ENCODE peak calls at places on chromosomes 1 and 21, in seven cellular contexts. S, Q, X, M, W, Z and C are unnamed samples.

GRCh38 chr1:81032973-81033425 is 767.7 kb upstream of the ADGRL2 start:
- DNase-seq in S (no peak), Q (no peak), X (no peak), M (no peak), W (no peak), Z (no peak), C (no peak)

GRCh38 chr1:22364764-22365163 is 86.9 kb upstream of the ZBTB40 start:
- DNase-seq in S (no peak), Q (no peak), X (no peak), M (no peak), W (no peak), Z (no peak), C (no peak)

GRCh38 chr1:119141020-119141424 is 569 bp upstream of the WARS2 start:
- DNase-seq in S (no peak), Q (no peak), X (peak), M (no peak), W (peak), Z (peak), C (no peak)

GRCh38 chr1:145983206-145983675 is 13.1 kb downstream of the TXNIP start:
- DNase-seq in S (no peak), Q (no peak), X (no peak), M (no peak), W (no peak), Z (no peak), C (no peak)

GRCh38 chr1:209720326-209720725 is 15.7 kb downstream of the HSD11B1 start:
- DNase-seq in S (no peak), Q (no peak), X (peak), M (no peak), W (peak), Z (no peak), C (no peak)

GRCh38 chr1:116572771-116573170 is 1.9 kb upstream of the CD58 start:
- DNase-seq in S (no peak), Q (no peak), X (no peak), M (no peak), W (no peak), Z (no peak), C (no peak)

GRCh38 chr21:38505654-38506523 is 7.6 kb upstream of the ERG start:
- DNase-seq in S (no peak), Q (no peak), X (peak), M (no peak), W (peak), Z (no peak), C (peak)

GRCh38 chr21:29701676-29702075 is 238.1 kb downstream of the GRIK1 start:
- DNase-seq in S (no peak), Q (no peak), X (no peak), M (no peak), W (no peak), Z (no peak), C (no peak)

GRCh38 chr1:14626869-14627607 is 28.6 kb downstream of the KAZN start:
- DNase-seq in S (no peak), Q (no peak), X (peak), M (no peak), W (peak), Z (no peak), C (peak)

GRCh38 chr21:45844181-45844580 is 137.4 kb upstream of the COL6A1 start:
- DNase-seq in S (no peak), Q (no peak), X (no peak), M (no peak), W (no peak), Z (no peak), C (no peak)

GRCh38 chr21:35088235-35088865 is 39.2 kb upstream of the RUNX1 start:
- DNase-seq in S (no peak), Q (no peak), X (no peak), M (no peak), W (peak), Z (no peak), C (no peak)

GRCh38 chr1:2148691-2149090 is 45.9 kb downstream of the FAAP20 start:
- DNase-seq in S (no peak), Q (no peak), X (no peak), M (no peak), W (no peak), Z (no peak), C (no peak)

GRCh38 chr1:19037659-19038058 is 81.2 kb upstream of the IFFO2 start:
- DNase-seq in S (peak), Q (no peak), X (no peak), M (no peak), W (no peak), Z (no peak), C (no peak)

GRCh38 chr1:231134624-231135023 is 27.2 kb upstream of the TRIM67 start:
- DNase-seq in S (no peak), Q (no peak), X (no peak), M (no peak), W (no peak), Z (no peak), C (no peak)

GRCh38 chr21:40845621-40846020 is 1.3 kb downstream of the DSCAM start:
- DNase-seq in S (no peak), Q (no peak), X (no peak), M (peak), W (no peak), Z (no peak), C (peak)

GRCh38 chr21:36079010-36079649 is 9.3 kb downstream of the CBR1 start:
- DNase-seq in S (no peak), Q (no peak), X (peak), M (no peak), W (no peak), Z (no peak), C (no peak)

GRCh38 chr1:157862114-157863070 is 20.8 kb upstream of the CD5L start:
- DNase-seq in S (no peak), Q (no peak), X (no peak), M (peak), W (no peak), Z (no peak), C (peak)

GRCh38 chr1:108107658-108108057 is 92.5 kb downstream of the SLC25A24 start:
- DNase-seq in S (no peak), Q (no peak), X (no peak), M (peak), W (peak), Z (no peak), C (no peak)

GRCh38 chr1:205438213-205439158 is 16.6 kb upstream of the LEMD1 start:
- DNase-seq in S (peak), Q (peak), X (peak), M (no peak), W (peak), Z (peak), C (no peak)

GRCh38 chr1:22038036-22038435 is 14.5 kb upstream of the CDC42 start:
- DNase-seq in S (no peak), Q (no peak), X (no peak), M (no peak), W (no peak), Z (peak), C (no peak)

GRCh38 chr1:21833392-21833976 is 21.4 kb downstream of the LDLRAD2 start:
- DNase-seq in S (no peak), Q (no peak), X (no peak), M (no peak), W (no peak), Z (no peak), C (no peak)

DNA sequence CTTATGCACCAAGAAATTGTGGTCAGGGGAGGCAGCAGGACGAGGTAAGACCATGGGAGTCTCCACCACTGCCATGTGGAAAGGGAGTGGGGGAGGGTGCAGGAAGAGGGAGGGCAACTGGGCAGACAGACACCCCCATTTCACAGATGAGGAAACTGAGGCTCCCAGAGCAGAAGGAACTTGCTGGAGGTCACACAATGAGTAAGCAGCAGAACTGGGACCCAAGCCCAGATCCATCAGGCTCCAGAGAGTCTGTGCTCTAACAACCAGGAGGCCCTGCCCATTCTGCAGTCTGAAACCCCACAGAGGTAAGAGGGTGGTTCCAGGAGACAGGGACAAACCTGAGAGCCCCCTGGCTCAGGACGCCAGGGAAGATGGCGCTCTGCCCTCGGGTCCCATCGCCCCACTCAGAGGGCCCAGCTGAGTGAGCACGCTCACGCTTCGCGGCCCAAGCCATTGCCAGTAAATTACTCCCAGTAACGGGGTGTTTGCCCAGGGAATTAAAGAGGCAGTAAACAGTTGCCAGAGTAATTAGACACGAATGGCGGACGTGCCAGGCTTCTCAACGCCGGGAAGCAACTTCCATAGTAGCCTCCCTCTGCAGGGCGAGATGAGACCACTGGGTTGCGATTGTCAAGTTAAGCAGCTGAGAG is 59.2 kb downstream of the MATN1 start:
- DNase-seq in S (no peak), Q (peak), X (no peak), M (no peak), W (no peak), Z (peak), C (no peak)
- H3K27ac ChIP-seq in S (no peak), Q (no peak), X (no peak), M (no peak), W (no peak), Z (no peak), C (no peak)

GRCh38 chr1:91805343-91805801 is 80.6 kb downstream of the TGFBR3 start:
- DNase-seq in S (no peak), Q (no peak), X (no peak), M (no peak), W (no peak), Z (no peak), C (no peak)

GRCh38 chr1:91807921-91808620 is 77.9 kb downstream of the TGFBR3 start:
- DNase-seq in S (no peak), Q (no peak), X (no peak), M (no peak), W (peak), Z (no peak), C (no peak)

GRCh38 chr1:91806777-91807700 is 78.9 kb downstream of the TGFBR3 start:
- DNase-seq in S (no peak), Q (no peak), X (peak), M (no peak), W (peak), Z (no peak), C (no peak)

GRCh38 chr1:91804546-91805023 is 81.4 kb downstream of the TGFBR3 start:
- DNase-seq in S (no peak), Q (no peak), X (peak), M (peak), W (peak), Z (no peak), C (peak)

GRCh38 chr1:91806146-91806545 is 79.8 kb downstream of the TGFBR3 start:
- DNase-seq in S (no peak), Q (no peak), X (no peak), M (no peak), W (peak), Z (no peak), C (no peak)
- H3K27ac ChIP-seq in S (no peak), Q (no peak), X (no peak), M (no peak), W (no peak), Z (no peak), C (no peak)

GRCh38 chr1:198700396-198700795 is 61.6 kb downstream of the PTPRC start:
- DNase-seq in S (no peak), Q (no peak), X (no peak), M (no peak), W (no peak), Z (no peak), C (no peak)
- H3K27ac ChIP-seq in S (no peak), Q (no peak), X (no peak), M (no peak), W (no peak), Z (no peak), C (no peak)

GRCh38 chr1:53050310-53050709 is 11.7 kb upstream of the PODN start:
- DNase-seq in S (no peak), Q (no peak), X (no peak), M (no peak), W (no peak), Z (no peak), C (no peak)
- H3K27ac ChIP-seq in S (peak), Q (no peak), X (no peak), M (no peak), W (peak), Z (no peak), C (no peak)

GRCh38 chr1:244327533-244327932 is 124.2 kb downstream of the ADSS2 start:
- DNase-seq in S (no peak), Q (no peak), X (no peak), M (no peak), W (no peak), Z (no peak), C (no peak)

GRCh38 chr1:244322791-244323521 is 128.8 kb downstream of the ADSS2 start:
- DNase-seq in S (peak), Q (no peak), X (peak), M (peak), W (peak), Z (no peak), C (peak)

GRCh38 chr1:244326757-244327156 is 125.0 kb downstream of the ADSS2 start:
- DNase-seq in S (no peak), Q (no peak), X (no peak), M (no peak), W (no peak), Z (no peak), C (no peak)

GRCh38 chr1:244324176-244324883 is 127.4 kb downstream of the ADSS2 start:
- DNase-seq in S (no peak), Q (no peak), X (no peak), M (no peak), W (no peak), Z (no peak), C (no peak)

GRCh38 chr1:244325056-244325764 is 126.5 kb downstream of the ADSS2 start:
- DNase-seq in S (no peak), Q (no peak), X (peak), M (no peak), W (no peak), Z (no peak), C (no peak)
- H3K27ac ChIP-seq in S (peak), Q (no peak), X (no peak), M (no peak), W (no peak), Z (no peak), C (peak)

DNA sequence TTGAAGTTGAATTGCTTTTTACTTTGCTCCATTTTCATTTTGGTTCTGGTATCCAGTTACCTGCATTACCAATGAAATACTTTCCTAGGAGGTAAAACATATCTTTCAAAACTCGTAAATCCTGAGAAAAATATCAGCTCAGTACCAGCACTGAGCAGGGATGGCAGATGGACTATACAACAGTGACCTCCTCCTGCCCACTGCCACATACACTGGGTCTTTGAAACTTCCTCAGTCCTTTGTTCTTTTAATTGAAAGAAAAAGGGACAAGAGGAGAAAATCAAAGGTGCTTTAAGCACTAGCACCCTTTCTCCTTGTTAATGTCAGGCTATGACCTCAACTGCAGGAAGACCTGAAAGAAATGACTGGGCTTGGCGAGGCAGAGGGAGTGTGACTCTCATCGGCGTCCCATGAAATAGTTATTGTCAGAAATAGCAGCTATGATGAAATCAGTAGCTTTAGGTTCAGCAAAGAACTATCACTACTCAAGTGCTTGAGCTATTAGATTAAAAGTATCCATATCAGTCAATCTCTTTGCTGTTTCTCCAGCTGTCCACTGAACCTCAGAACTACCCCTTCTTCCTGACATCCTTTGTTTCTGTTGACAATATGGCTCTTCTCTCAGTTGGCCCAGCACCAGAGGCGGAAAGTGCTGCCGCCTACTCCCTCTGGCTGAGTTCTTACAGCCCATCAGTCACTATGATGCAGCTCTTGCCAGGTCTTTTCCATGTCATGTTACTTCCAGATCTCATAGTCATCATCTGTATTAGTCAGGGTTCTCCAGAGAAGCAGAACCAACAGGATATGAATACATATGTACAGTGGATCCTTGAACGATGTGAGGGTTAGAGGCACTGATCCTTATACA is 207.0 kb upstream of the MAP1LC3C start:
- DNase-seq in S (no peak), Q (no peak), X (peak), M (no peak), W (no peak), Z (peak), C (peak)
- H3K27ac ChIP-seq in S (no peak), Q (peak), X (no peak), M (no peak), W (no peak), Z (peak), C (peak)

DNA sequence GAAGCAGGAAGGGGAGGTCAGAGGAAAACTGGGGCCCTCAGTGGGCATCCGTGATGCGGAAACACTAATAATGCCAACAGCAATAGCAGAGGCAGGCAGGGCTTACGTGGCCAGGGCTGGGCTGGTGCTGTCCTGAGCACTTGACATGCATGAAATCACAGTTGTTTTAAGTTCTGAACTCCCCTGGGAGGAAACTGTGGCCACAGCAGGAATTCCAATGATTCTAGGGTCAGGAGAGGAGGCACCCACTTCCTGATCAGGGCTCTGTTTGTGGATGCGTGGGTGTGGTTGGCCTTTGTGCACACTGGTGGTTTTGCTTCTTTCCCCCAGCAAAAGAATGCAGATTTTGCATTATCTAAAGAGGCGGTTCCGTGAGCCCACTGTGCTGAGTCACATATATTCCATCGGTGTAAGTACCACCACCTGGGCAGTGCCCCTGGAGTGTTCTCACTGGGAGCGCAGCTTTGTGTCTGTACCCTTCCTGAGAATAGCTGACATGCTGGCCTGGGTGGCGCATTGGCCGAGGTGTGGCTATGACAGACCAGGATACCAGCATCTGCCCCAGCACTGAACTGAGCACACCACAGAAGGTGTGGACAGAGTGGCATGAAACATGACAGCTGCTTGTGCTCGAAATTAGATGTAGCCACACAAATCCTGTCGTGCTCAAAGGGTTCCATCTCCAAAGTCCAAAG is 71.0 kb downstream of the PDE9A start:
- DNase-seq in S (no peak), Q (no peak), X (peak), M (no peak), W (peak), Z (no peak), C (no peak)
- H3K27ac ChIP-seq in S (no peak), Q (no peak), X (peak), M (no peak), W (no peak), Z (no peak), C (peak)

GRCh38 chr1:220828211-220828553 is 41.5 kb downstream of the MTARC1 start:
- DNase-seq in S (no peak), Q (no peak), X (peak), M (no peak), W (peak), Z (no peak), C (no peak)
- H3K27ac ChIP-seq in S (no peak), Q (no peak), X (no peak), M (no peak), W (no peak), Z (no peak), C (no peak)

GRCh38 chr1:91556556-91556955 is 55.9 kb downstream of the CDC7 start:
- DNase-seq in S (no peak), Q (no peak), X (no peak), M (no peak), W (no peak), Z (no peak), C (no peak)
- H3K27ac ChIP-seq in S (no peak), Q (no peak), X (peak), M (no peak), W (no peak), Z (no peak), C (no peak)

GRCh38 chr1:8712413-8713229 is 104.8 kb downstream of the RERE start:
- DNase-seq in S (no peak), Q (no peak), X (peak), M (no peak), W (peak), Z (no peak), C (no peak)

GRCh38 chr1:8708259-8708658 is 109.2 kb downstream of the RERE start:
- DNase-seq in S (no peak), Q (no peak), X (no peak), M (no peak), W (no peak), Z (no peak), C (no peak)

GRCh38 chr1:8716238-8716637 is 101.2 kb downstream of the RERE start:
- DNase-seq in S (no peak), Q (no peak), X (no peak), M (no peak), W (no peak), Z (no peak), C (no peak)

GRCh38 chr1:8711161-8711560 is 106.3 kb downstream of the RERE start:
- DNase-seq in S (no peak), Q (no peak), X (no peak), M (no peak), W (no peak), Z (no peak), C (no peak)

DNA sequence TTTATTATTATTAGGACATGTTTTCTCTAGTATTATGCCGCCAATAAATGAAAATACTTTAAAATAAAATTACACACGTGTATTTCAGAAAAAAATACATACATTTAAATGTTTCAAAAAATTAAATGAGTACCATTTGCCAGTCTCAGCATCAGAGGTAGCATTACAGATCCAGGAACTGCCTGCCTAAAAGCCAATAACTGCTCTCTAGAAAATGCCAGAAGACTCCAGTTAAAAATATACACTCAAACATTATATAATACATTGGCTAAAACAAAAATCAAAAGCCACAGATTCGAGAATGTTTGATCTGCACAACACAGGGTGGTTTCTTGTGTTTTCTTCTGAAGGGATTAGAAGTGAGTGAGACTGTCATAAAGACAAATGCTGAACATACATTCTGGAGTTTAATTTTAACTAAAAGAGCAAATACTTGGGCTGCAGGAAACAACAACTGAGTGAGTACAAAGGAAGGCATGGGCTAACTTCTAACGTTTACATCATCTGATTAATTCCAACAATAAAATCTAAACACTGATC is 105.5 kb downstream of the RERE start:
- DNase-seq in S (no peak), Q (no peak), X (no peak), M (no peak), W (no peak), Z (no peak), C (no peak)
- H3K27ac ChIP-seq in S (peak), Q (peak), X (peak), M (peak), W (peak), Z (peak), C (peak)